ENCODE peak calls at places on chromosomes 12 and 14, in five cellular contexts. One of them, this sample, is unnamed.

GRCh38 chr14:43207189-43207588 is 1299.9 kb downstream of the FSCB start:
- DNase-seq in tibial nerve: no peak
- DNase-seq in GM06990: no peak
- DNase-seq in neural progenitor cell: no peak
- DNase-seq in AG04450: no peak
- DNase-seq in this sample: no peak

GRCh38 chr14:29220077-29220476 is 453.5 kb downstream of the FOXG1 start:
- DNase-seq in tibial nerve: no peak
- DNase-seq in GM06990: no peak
- DNase-seq in neural progenitor cell: no peak
- DNase-seq in AG04450: no peak
- DNase-seq in this sample: no peak

GRCh38 chr14:70601162-70601561 is 707 bp upstream of the MED6 start:
- DNase-seq in tibial nerve: no peak
- DNase-seq in GM06990: no peak
- DNase-seq in neural progenitor cell: peak; percentile 7
- DNase-seq in AG04450: no peak
- DNase-seq in this sample: peak; percentile 58

GRCh38 chr14:35044939-35045797 is 904 bp upstream of the FAM177A1 start:
- DNase-seq in tibial nerve: no peak
- DNase-seq in GM06990: no peak
- DNase-seq in neural progenitor cell: no peak
- DNase-seq in AG04450: peak; percentile 7
- DNase-seq in this sample: peak; percentile 29

GRCh38 chr14:53509845-53510244 is 356.7 kb upstream of the DDHD1 start:
- DNase-seq in tibial nerve: peak; percentile 18
- DNase-seq in GM06990: no peak
- DNase-seq in neural progenitor cell: no peak
- DNase-seq in AG04450: peak; percentile 51
- DNase-seq in this sample: peak; percentile 97

GRCh38 chr12:94289551-94290312 is 141.4 kb downstream of the PLXNC1 start:
- DNase-seq in tibial nerve: no peak
- DNase-seq in GM06990: no peak
- DNase-seq in neural progenitor cell: peak; percentile 39
- DNase-seq in AG04450: no peak
- DNase-seq in this sample: peak; percentile 8

GRCh38 chr14:58282925-58283593 is 15.3 kb upstream of the ARID4A start:
- DNase-seq in tibial nerve: no peak
- DNase-seq in GM06990: no peak
- DNase-seq in neural progenitor cell: no peak
- DNase-seq in AG04450: no peak
- DNase-seq in this sample: no peak

GRCh38 chr14:84006643-84007137 is 1523.3 kb upstream of the FLRT2 start:
- DNase-seq in tibial nerve: no peak
- DNase-seq in GM06990: no peak
- DNase-seq in neural progenitor cell: peak; percentile 49
- DNase-seq in AG04450: no peak
- DNase-seq in this sample: peak; percentile 1

GRCh38 chr12:45730842-45731336 is 1.4 kb downstream of the ARID2 start:
- DNase-seq in tibial nerve: no peak
- DNase-seq in GM06990: no peak
- DNase-seq in neural progenitor cell: no peak
- DNase-seq in AG04450: no peak
- DNase-seq in this sample: peak; percentile 19

GRCh38 chr14:60249321-60250251 is 565 bp downstream of the PPM1A start:
- DNase-seq in tibial nerve: peak; percentile 20
- DNase-seq in GM06990: peak; percentile 81
- DNase-seq in neural progenitor cell: peak; percentile 95
- DNase-seq in AG04450: no peak
- DNase-seq in this sample: peak; percentile 79

GRCh38 chr12:11174022-11174421 is 3.0 kb downstream of the SMIM10L1 start:
- DNase-seq in tibial nerve: no peak
- DNase-seq in GM06990: no peak
- DNase-seq in neural progenitor cell: no peak
- DNase-seq in AG04450: no peak
- DNase-seq in this sample: no peak

GRCh38 chr12:122856999-122857671 is 21.9 kb downstream of the HIP1R start:
- DNase-seq in tibial nerve: no peak
- DNase-seq in GM06990: no peak
- DNase-seq in neural progenitor cell: no peak
- DNase-seq in AG04450: peak; percentile 42
- DNase-seq in this sample: no peak

GRCh38 chr12:113857371-113857770 is 108.8 kb downstream of the RBM19 start:
- DNase-seq in tibial nerve: no peak
- DNase-seq in GM06990: no peak
- DNase-seq in neural progenitor cell: no peak
- DNase-seq in AG04450: no peak
- DNase-seq in this sample: no peak

GRCh38 chr12:38906482-38907170 is 1.2 kb upstream of the CPNE8 start:
- DNase-seq in tibial nerve: peak; percentile 79
- DNase-seq in GM06990: peak; percentile 84
- DNase-seq in neural progenitor cell: peak; percentile 96
- DNase-seq in AG04450: no peak
- DNase-seq in this sample: peak; percentile 91

GRCh38 chr12:24948452-24948815 is 467 bp downstream of the BCAT1 start:
- DNase-seq in tibial nerve: no peak
- DNase-seq in GM06990: peak; percentile 56
- DNase-seq in neural progenitor cell: peak; percentile 45
- DNase-seq in AG04450: no peak
- DNase-seq in this sample: peak; percentile 28

GRCh38 chr14:51776102-51776894 is 84.1 kb upstream of the GNG2 start:
- DNase-seq in tibial nerve: peak; percentile 32
- DNase-seq in GM06990: peak; percentile 15
- DNase-seq in neural progenitor cell: peak; percentile 83
- DNase-seq in AG04450: peak; percentile 20
- DNase-seq in this sample: peak; percentile 65

GRCh38 chr14:104887623-104888488 is 22.8 kb downstream of the CEP170B start:
- DNase-seq in tibial nerve: peak; percentile 7
- DNase-seq in GM06990: peak; percentile 8
- DNase-seq in neural progenitor cell: no peak
- DNase-seq in AG04450: no peak
- DNase-seq in this sample: no peak

GRCh38 chr14:68794856-68795601 is 2.2 kb upstream of the ZFP36L1 start:
- DNase-seq in tibial nerve: no peak
- DNase-seq in GM06990: peak; percentile 64
- DNase-seq in neural progenitor cell: peak; percentile 59
- DNase-seq in AG04450: peak; percentile 87
- DNase-seq in this sample: peak; percentile 65

GRCh38 chr14:73173092-73173735 is 36.9 kb downstream of the PSEN1 start:
- DNase-seq in tibial nerve: no peak
- DNase-seq in GM06990: no peak
- DNase-seq in neural progenitor cell: peak; percentile 35
- DNase-seq in AG04450: peak; percentile 7
- DNase-seq in this sample: peak; percentile 55

GRCh38 chr14:65296402-65296801 is 116.1 kb upstream of the FUT8 start:
- DNase-seq in tibial nerve: no peak
- DNase-seq in GM06990: no peak
- DNase-seq in neural progenitor cell: no peak
- DNase-seq in AG04450: no peak
- DNase-seq in this sample: no peak

GRCh38 chr12:11891350-11892064 is 179.2 kb upstream of the BCL2L14 start:
- DNase-seq in tibial nerve: no peak
- DNase-seq in GM06990: no peak
- DNase-seq in neural progenitor cell: no peak
- DNase-seq in AG04450: no peak
- DNase-seq in this sample: no peak

GRCh38 chr12:63955831-63956685 is 111.6 kb downstream of the SRGAP1 start:
- DNase-seq in tibial nerve: peak; percentile 25
- DNase-seq in GM06990: no peak
- DNase-seq in neural progenitor cell: no peak
- DNase-seq in AG04450: no peak
- DNase-seq in this sample: peak; percentile 68

GRCh38 chr12:92654929-92655328 is 47.9 kb upstream of the PLEKHG7 start:
- DNase-seq in tibial nerve: no peak
- DNase-seq in GM06990: no peak
- DNase-seq in neural progenitor cell: no peak
- DNase-seq in AG04450: no peak
- DNase-seq in this sample: peak; percentile 40

GRCh38 chr14:51575225-51576111 is 76.2 kb upstream of the FRMD6 start:
- DNase-seq in tibial nerve: peak; percentile 14
- DNase-seq in GM06990: no peak
- DNase-seq in neural progenitor cell: no peak
- DNase-seq in AG04450: no peak
- DNase-seq in this sample: no peak

GRCh38 chr14:49692895-49693737 is at the start of gene KLHDC1:
- DNase-seq in tibial nerve: peak; percentile 76
- DNase-seq in GM06990: peak; percentile 78
- DNase-seq in neural progenitor cell: peak; percentile 87
- DNase-seq in AG04450: peak; percentile 32
- DNase-seq in this sample: peak; percentile 54

GRCh38 chr12:26113853-26114719 is 10.8 kb downstream of the BHLHE41 start:
- DNase-seq in tibial nerve: peak; percentile 93
- DNase-seq in GM06990: peak; percentile 86
- DNase-seq in neural progenitor cell: peak; percentile 89
- DNase-seq in AG04450: peak; percentile 53
- DNase-seq in this sample: peak; percentile 92

GRCh38 chr12:26114720-26115406 is 10.0 kb downstream of the BHLHE41 start:
- DNase-seq in tibial nerve: no peak
- DNase-seq in GM06990: no peak
- DNase-seq in neural progenitor cell: no peak
- DNase-seq in AG04450: no peak
- DNase-seq in this sample: no peak

GRCh38 chr12:26112703-26113147 is 12.1 kb downstream of the BHLHE41 start:
- DNase-seq in tibial nerve: no peak
- DNase-seq in GM06990: no peak
- DNase-seq in neural progenitor cell: peak; percentile 64
- DNase-seq in AG04450: no peak
- DNase-seq in this sample: no peak

GRCh38 chr12:26113194-26113654 is 11.6 kb downstream of the BHLHE41 start:
- DNase-seq in tibial nerve: no peak
- DNase-seq in GM06990: no peak
- DNase-seq in neural progenitor cell: peak; percentile 41
- DNase-seq in AG04450: no peak
- DNase-seq in this sample: no peak

DNA sequence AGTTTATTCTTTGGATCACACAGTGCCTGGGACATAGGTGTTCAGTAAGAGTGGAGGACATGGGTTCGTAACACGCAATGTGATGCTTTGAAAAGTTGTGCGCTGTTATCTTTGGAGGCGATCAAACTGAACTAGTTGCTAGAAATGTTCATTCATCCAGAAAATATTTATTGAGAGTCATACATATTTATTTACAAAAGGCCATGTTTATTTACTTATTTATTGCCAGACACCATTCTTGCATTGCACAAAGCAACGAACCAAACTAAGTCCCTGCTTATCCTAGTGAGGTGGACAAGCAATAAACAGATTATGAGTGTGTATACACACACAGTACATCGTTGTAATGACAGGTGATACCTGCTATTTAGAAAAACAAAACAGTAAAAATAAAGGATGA is 12.6 kb downstream of the BHLHE41 start:
- DNase-seq in tibial nerve: no peak
- DNase-seq in GM06990: no peak
- DNase-seq in neural progenitor cell: no peak
- DNase-seq in AG04450: no peak
- DNase-seq in this sample: no peak
- TF ChIP-seq CTCF in tibial nerve: no peak
- TF ChIP-seq CTCF in GM06990: no peak
- TF ChIP-seq CTCF in neural progenitor cell: no peak
- TF ChIP-seq CTCF in AG04450: no peak
- TF ChIP-seq CTCF in this sample: no peak

DNA sequence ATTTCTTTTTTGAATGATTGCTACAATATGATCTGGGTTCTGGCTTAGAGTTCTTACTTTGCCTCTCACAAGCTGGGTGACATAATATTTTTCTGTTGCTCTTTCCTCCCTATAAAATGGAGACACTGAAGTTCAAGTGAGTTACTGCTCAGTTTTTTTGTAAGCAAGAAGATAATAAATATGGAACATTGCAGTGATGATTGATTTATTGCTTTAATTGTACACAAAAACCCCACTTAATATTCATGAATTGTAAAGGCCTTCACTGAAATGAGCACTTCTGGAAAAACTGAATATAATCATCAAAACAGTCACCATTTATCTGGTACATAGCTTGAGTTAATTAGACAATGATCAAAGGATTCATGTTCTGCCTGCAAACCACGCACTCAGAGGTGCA is 71.8 kb upstream of the NAP1L1 start:
- DNase-seq in tibial nerve: no peak
- DNase-seq in GM06990: no peak
- DNase-seq in neural progenitor cell: no peak
- DNase-seq in AG04450: no peak
- DNase-seq in this sample: no peak
- H3K4me3 ChIP-seq in tibial nerve: no peak overlapping the region
- H3K4me3 ChIP-seq in GM06990: no peak overlapping the region
- H3K4me3 ChIP-seq in neural progenitor cell: no peak overlapping the region
- H3K4me3 ChIP-seq in AG04450: no peak overlapping the region
- H3K4me3 ChIP-seq in this sample: no peak overlapping the region

DNA sequence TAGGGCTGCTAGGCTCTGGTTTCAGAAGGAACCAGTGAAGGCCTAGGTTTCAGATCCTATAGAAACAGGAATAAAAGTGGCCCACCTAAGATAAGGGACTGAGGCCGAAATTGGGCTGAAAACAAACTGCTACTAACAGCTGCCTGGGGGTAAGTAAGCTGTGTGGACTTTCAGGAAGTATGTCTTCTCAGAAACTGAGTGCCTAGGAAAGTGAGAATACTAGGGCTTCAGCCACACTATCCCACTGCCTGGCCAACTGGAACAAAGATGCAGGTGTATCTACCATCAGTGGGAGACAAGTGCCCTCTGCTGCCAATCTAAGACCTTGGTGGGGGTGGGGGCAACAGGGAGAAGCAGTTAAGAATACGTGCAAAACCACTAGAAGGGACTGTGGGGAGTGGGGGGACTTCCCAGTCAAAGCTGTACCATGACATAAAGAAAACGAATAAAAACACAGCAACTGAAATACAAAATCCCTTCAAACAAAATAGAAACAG is 82.5 kb downstream of the MED13L start:
- DNase-seq in tibial nerve: no peak
- DNase-seq in GM06990: peak; percentile 78
- DNase-seq in neural progenitor cell: no peak
- DNase-seq in AG04450: no peak
- DNase-seq in this sample: no peak
- TF ChIP-seq CTCF in tibial nerve: no peak
- TF ChIP-seq CTCF in GM06990: peak; percentile 26
- TF ChIP-seq CTCF in neural progenitor cell: no peak
- TF ChIP-seq CTCF in AG04450: no peak
- TF ChIP-seq CTCF in this sample: no peak

DNA sequence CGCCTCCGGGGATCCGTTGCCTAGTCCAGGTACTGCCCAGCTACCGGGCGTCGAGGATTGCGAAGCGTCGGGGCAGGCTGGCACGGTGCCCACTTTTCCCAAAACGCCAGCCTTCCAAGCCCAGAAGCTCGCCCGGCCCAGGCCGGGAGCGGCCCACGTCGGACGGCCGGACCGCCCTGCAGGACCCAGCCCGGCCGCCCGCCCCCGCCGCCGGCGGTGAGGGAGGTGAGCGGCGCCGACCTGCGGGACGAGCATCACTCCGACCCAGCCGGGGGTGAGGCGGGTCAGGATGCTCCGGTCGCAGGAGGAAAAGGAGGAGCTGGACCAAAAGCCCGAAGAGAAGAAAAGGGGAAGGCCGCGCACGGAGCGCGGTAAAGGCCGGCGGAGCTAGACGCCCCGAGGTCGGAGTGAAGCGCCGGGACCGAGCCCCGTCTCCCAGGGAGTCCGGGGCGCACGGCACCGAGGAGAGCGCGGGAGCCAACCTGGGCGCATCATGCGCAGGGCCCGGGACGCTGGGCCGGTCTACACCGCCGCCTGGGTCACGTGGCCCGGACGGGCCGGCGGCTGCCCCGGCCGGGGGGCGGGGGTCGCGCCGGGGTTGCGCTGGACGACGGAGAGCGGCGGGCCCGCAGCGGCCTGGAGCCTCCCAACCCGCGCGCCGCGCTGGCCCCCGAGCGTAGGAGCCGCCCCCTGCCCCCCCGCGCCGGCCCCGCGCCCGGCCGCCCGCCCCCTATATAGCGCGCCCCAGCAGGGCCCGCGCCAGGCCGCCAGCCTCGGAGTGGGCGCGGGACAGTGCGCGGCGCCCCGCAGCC is at the start of gene AQP5:
- DNase-seq in tibial nerve: no peak
- DNase-seq in GM06990: no peak
- DNase-seq in neural progenitor cell: peak; percentile 64
- DNase-seq in AG04450: no peak
- DNase-seq in this sample: no peak
- H3K4me3 ChIP-seq in tibial nerve: peak within 1 kb of the TSS; percentile 11
- H3K4me3 ChIP-seq in GM06990: no peak within 1 kb of the TSS
- H3K4me3 ChIP-seq in neural progenitor cell: peak within 1 kb of the TSS; percentile 41
- H3K4me3 ChIP-seq in AG04450: peak within 1 kb of the TSS; percentile 10
- H3K4me3 ChIP-seq in this sample: no peak within 1 kb of the TSS